ENCODE peak calls at places on chromosomes 1 and 21, in six cellular contexts. N is HepG2, P is H1, A is HCT116, I is GM12878, J is K562. Q is an unnamed sample.

GRCh38 chr1:40036574-40036973 is 4.0 kb upstream of the CAP1 start:
- DNase-seq in A (no peak), I (no peak), P (no peak), J (peak), N (no peak), Q (no peak)

GRCh38 chr1:229111703-229112319 is 159.1 kb upstream of the RAB4A start:
- DNase-seq in N (peak), A (no peak), P (no peak), I (no peak), J (no peak), Q (no peak)

GRCh38 chr21:25323356-25323949 is 283.8 kb downstream of the MRPL39 start:
- DNase-seq in J (no peak), I (no peak), N (no peak), P (no peak), A (no peak), Q (no peak)

GRCh38 chr1:228081578-228082259 is 789 bp upstream of the ARF1 start:
- DNase-seq in P (no peak), A (no peak), J (peak), N (no peak), I (no peak), Q (no peak)

GRCh38 chr1:114093624-114094302 is 59.9 kb downstream of the SYT6 start:
- DNase-seq in J (no peak), P (no peak), A (peak), N (peak), I (no peak), Q (no peak)

GRCh38 chr1:221408117-221408516 is 333.8 kb downstream of the DUSP10 start:
- DNase-seq in I (no peak), P (no peak), N (no peak), J (no peak), A (no peak), Q (no peak)

GRCh38 chr1:29698033-29698432 is 461.7 kb downstream of the PTPRU start:
- DNase-seq in N (peak), I (no peak), P (no peak), J (peak), A (peak), Q (peak)

GRCh38 chr21:37675202-37675801 is 241.0 kb downstream of the KCNJ6 start:
- DNase-seq in P (peak), J (peak), A (peak), N (no peak), I (no peak), Q (peak)

GRCh38 chr1:40684669-40685068 is 6.8 kb upstream of the NFYC start:
- DNase-seq in N (no peak), I (no peak), A (no peak), P (no peak), J (no peak), Q (no peak)

GRCh38 chr1:26353210-26353859 is 595 bp downstream of the CRYBG2 start:
- DNase-seq in I (no peak), P (no peak), A (no peak), J (no peak), N (no peak), Q (no peak)

GRCh38 chr21:43284700-43285099 is 115.9 kb downstream of the CRYAA start:
- DNase-seq in I (no peak), P (no peak), J (no peak), A (no peak), N (no peak), Q (no peak)

GRCh38 chr1:113133038-113133437 is 60.0 kb downstream of the LRIG2 start:
- DNase-seq in A (no peak), J (no peak), P (no peak), I (no peak), N (no peak), Q (no peak)

GRCh38 chr1:180769889-180770288 is 138.1 kb downstream of the XPR1 start:
- DNase-seq in J (no peak), P (no peak), A (no peak), I (no peak), N (no peak), Q (no peak)

GRCh38 chr1:76281306-76281705 is 206.8 kb downstream of the ST6GALNAC3 start:
- DNase-seq in J (no peak), I (no peak), P (no peak), A (no peak), N (no peak), Q (no peak)

GRCh38 chr1:116324411-116324810 is 48.6 kb upstream of the ATP1A1 start:
- DNase-seq in P (no peak), N (no peak), A (no peak), I (no peak), J (no peak), Q (no peak)

GRCh38 chr1:116325104-116325503 is 47.9 kb upstream of the ATP1A1 start:
- DNase-seq in I (no peak), P (no peak), N (no peak), J (no peak), A (no peak), Q (no peak)

GRCh38 chr1:116323419-116323987 is 49.5 kb upstream of the ATP1A1 start:
- DNase-seq in N (no peak), J (no peak), I (no peak), P (no peak), A (no peak), Q (no peak)

GRCh38 chr1:116326486-116326885 is 46.6 kb upstream of the ATP1A1 start:
- DNase-seq in N (no peak), P (no peak), A (no peak), J (no peak), I (no peak), Q (no peak)

GRCh38 chr1:116325922-116326321 is 47.1 kb upstream of the ATP1A1 start:
- DNase-seq in A (no peak), N (no peak), I (no peak), P (no peak), J (no peak), Q (no peak)
- TF ChIP-seq ZNF274 in A (no peak), N (no peak), I (no peak), P (no peak), J (no peak), Q (no peak)

GRCh38 chr1:9490605-9491339 is 48.5 kb upstream of the SLC25A33 start:
- DNase-seq in N (peak), J (peak), A (peak), I (peak), P (peak), Q (peak)

GRCh38 chr1:9494936-9495758 is 44.1 kb upstream of the SLC25A33 start:
- DNase-seq in P (peak), I (no peak), N (no peak), A (peak), J (peak), Q (peak)

GRCh38 chr1:9500756-9501754 is 38.2 kb upstream of the SLC25A33 start:
- DNase-seq in N (peak), A (no peak), P (no peak), I (no peak), J (no peak), Q (no peak)

GRCh38 chr1:9493326-9493725 is 45.9 kb upstream of the SLC25A33 start:
- DNase-seq in A (no peak), N (no peak), J (no peak), I (no peak), P (no peak), Q (no peak)

DNA sequence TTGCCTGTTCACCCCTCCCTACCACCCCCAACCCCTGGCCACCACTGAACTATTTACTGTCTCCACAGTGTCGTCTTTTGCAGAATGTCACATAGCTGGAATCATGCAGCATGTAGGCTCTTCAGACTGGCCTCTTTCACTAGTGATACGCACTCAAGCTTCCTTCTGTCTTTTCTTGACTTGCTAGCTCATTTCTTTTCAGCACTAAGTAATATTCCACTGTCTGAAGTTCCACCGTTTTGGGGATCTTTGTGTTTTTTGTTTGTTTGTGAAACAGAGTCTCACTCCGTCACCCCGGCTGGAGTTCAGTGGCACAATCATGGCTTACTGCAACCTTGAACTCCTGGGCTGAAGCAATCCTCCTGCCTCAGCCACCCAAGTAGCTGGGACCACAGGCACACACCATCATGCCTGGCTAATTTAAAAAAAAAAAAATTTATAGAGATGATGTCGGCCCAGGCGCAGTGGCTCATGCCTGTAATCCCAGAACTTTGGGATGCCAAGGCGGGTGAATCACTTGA is 43.4 kb upstream of the SLC25A33 start:
- DNase-seq in A (no peak), N (no peak), I (no peak), J (no peak), P (no peak), Q (no peak)
- H3K9ac ChIP-seq in A (no peak), N (no peak), I (no peak), J (no peak), P (no peak), Q (no peak)

DNA sequence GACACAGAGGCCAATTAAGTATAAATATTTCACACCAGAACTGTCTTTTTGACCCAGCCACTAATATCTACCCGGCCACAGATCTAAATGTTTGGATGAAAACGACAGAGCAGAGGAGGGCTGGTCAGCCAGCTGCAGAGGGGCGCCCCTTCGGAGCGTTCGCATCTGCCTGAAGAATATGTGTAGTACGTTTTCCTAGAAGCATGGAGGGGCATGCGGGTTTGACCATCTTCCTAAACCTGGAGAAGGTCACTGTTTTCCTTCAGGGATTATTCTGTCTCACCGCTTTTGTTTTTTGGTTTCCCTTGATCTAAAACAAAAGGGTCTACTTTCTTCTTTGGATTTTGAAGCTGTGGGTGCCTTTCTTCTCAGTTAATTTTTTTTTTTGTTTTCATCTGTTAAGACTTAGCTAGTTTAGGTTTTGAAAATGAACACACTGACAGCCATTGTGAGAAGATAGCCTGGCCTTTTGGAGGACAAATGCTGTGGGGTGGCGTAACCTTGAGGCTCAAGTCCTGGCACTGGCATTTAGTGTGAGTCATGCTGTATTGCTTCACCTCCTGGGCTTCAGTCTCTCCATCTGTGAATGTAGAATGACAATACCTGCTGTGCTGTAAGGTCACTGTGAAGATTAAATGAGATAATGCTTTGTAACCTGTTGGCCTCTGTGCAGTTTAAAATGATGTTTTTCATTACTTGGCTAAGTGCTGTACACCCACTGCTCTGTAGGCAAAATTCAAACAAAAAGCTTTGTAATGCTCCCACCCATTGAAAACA is 74.1 kb upstream of the IRF2BP2 start:
- DNase-seq in P (no peak), J (no peak), N (peak), I (no peak), A (peak), Q (peak)
- TF ChIP-seq ZNF274 in P (no peak), J (no peak), N (no peak), I (no peak), A (no peak), Q (no peak)

DNA sequence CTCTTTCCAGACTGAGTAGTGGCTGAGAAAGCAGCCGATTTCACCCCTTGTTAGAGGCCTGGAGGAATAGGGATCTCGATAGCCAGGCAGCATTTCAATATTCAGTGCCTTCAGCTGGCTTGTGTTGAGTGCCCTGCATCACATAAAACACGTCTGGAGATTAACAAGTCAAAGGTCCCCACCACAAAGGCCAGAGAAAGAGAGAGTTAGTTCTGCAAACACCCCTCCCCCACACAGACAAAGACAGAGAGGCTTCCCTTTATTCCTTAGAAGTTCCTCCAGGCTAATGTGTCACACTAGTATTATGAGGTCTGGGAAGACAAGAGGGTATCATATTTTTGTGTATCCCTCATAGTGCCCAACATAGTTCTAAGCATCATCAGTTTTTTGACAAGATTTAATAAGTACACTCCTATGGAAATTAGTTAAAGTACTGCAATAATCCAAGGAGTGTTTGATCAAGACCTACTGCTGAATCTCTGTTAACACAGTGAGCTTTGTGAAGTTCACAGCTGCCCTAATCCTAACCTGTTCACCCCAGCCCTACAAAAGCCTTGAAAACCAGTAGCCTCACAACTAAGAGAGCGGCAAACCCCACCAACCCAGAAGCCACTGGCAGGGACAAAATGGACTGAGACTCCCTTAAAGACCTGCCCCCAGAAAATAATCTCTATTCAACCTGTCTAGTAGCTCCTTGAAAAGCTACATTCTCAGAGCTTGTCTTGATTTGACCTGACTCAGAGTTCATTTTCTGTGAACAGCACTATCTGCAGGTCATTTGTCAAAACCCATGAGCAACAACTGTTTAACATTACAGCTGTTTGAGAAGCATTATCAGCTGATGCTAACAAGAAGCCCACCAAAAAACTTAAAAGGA is 91.9 kb downstream of the COLGALT2 start:
- DNase-seq in P (peak), N (peak), I (no peak), A (no peak), J (no peak), Q (peak)
- H3K9ac ChIP-seq in P (no peak), N (no peak), I (no peak), A (no peak), J (no peak), Q (no peak)

GRCh38 chr1:21338568-21339401 is 48.5 kb upstream of the ECE1 start:
- DNase-seq in J (no peak), I (no peak), P (no peak), A (no peak), N (peak), Q (no peak)
- TF ChIP-seq ZNF274 in J (no peak), I (no peak), P (no peak), A (no peak), N (peak), Q (no peak)

GRCh38 chr1:203627819-203628184 is 1.2 kb downstream of the ATP2B4 start:
- DNase-seq in P (no peak), J (no peak), N (no peak), A (no peak), I (no peak), Q (no peak)

GRCh38 chr1:203628185-203628996 is 1.8 kb downstream of the ATP2B4 start:
- DNase-seq in J (no peak), A (no peak), N (no peak), P (peak), I (no peak), Q (peak)

GRCh38 chr1:203630697-203631096 is 4.1 kb downstream of the ATP2B4 start:
- DNase-seq in J (no peak), N (no peak), P (no peak), I (no peak), A (no peak), Q (no peak)

GRCh38 chr1:203629509-203630082 is 3.0 kb downstream of the ATP2B4 start:
- DNase-seq in A (no peak), P (no peak), J (peak), N (no peak), I (no peak), Q (peak)

DNA sequence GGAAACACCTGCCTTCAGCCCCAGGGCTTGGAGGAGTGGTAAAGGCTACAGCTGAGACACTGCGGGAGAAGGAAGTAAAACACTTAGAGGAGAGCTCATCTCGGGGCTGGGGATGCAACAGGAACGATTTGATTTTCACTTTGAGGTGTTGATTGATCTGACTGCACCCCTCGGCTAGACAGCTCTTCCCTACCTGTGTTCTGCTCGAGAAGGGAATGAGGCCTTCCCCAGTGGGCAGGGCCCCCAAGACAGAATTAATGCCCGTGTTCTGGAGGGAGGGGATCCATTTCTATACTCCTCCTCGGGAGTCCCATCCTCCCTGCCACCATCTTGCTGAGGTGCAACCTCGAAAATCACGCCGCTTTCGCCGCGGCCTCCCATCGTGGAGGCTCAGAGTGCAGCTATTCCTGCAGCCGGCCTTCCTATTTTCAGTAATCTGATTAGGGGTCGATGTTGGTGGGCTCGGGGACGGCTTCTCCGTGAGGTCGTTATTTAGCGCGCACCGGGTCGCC is 2.4 kb downstream of the ATP2B4 start:
- DNase-seq in I (no peak), A (no peak), P (no peak), J (no peak), N (no peak), Q (no peak)
- H3K9ac ChIP-seq in I (peak), A (no peak), P (peak), J (peak), N (no peak), Q (peak)

Q was measured in NT2/D1.